ENCODE peak calls at places on chromosome 4, in four cellular contexts. One of them, this sample, is unnamed. For H3K36me3, the result is how much of the 10 kb centered on the place peaks cover.

GRCh38 chr4:80361329-80361900 is 25.9 kb downstream of the CFAP299 start:
- DNase-seq in K562: peak
- DNase-seq in GM12878: no peak
- DNase-seq in HepG2: peak
- DNase-seq in this sample: no peak

GRCh38 chr4:139331185-139331584 is 28.9 kb upstream of the NDUFC1 start:
- DNase-seq in K562: no peak
- DNase-seq in HepG2: no peak
- DNase-seq in GM12878: no peak
- DNase-seq in this sample: no peak

GRCh38 chr4:113446019-113446418 is 315.5 kb downstream of the CAMK2D start:
- DNase-seq in K562: no peak
- DNase-seq in GM12878: no peak
- DNase-seq in HepG2: peak
- DNase-seq in this sample: no peak

GRCh38 chr4:157080605-157081004 is 4.7 kb downstream of the GLRB start:
- DNase-seq in HepG2: no peak
- DNase-seq in K562: no peak
- DNase-seq in GM12878: no peak
- DNase-seq in this sample: no peak

GRCh38 chr4:123017636-123018390 is 95.4 kb upstream of the NUDT6 start:
- DNase-seq in K562: no peak
- DNase-seq in GM12878: no peak
- DNase-seq in HepG2: no peak
- DNase-seq in this sample: no peak

GRCh38 chr4:72383439-72383838 is 185.6 kb downstream of the ADAMTS3 start:
- DNase-seq in K562: no peak
- DNase-seq in GM12878: no peak
- DNase-seq in HepG2: no peak
- DNase-seq in this sample: no peak

GRCh38 chr4:83247415-83248357 is 36.9 kb downstream of the COQ2 start:
- DNase-seq in K562: no peak
- DNase-seq in HepG2: no peak
- DNase-seq in GM12878: no peak
- DNase-seq in this sample: no peak

GRCh38 chr4:18389118-18389517 is 367.6 kb upstream of the LCORL start:
- DNase-seq in GM12878: no peak
- DNase-seq in K562: no peak
- DNase-seq in HepG2: no peak
- DNase-seq in this sample: no peak

GRCh38 chr4:156962551-156962974 is 9.0 kb downstream of the PDGFC start:
- DNase-seq in K562: no peak
- DNase-seq in GM12878: no peak
- DNase-seq in HepG2: peak
- DNase-seq in this sample: no peak

GRCh38 chr4:111697176-111697962 is 447.9 kb upstream of the FAM241A start:
- DNase-seq in K562: no peak
- DNase-seq in HepG2: no peak
- DNase-seq in GM12878: no peak
- DNase-seq in this sample: no peak

GRCh38 chr4:34236118-34236517 is 2008.2 kb downstream of the ARAP2 start:
- DNase-seq in GM12878: no peak
- DNase-seq in HepG2: no peak
- DNase-seq in K562: no peak
- DNase-seq in this sample: no peak

GRCh38 chr4:140099993-140100392 is 54.0 kb downstream of the MAML3 start:
- DNase-seq in HepG2: no peak
- DNase-seq in K562: no peak
- DNase-seq in GM12878: no peak
- DNase-seq in this sample: no peak

GRCh38 chr4:36651253-36651652 is 369.8 kb downstream of the DTHD1 start:
- DNase-seq in HepG2: no peak
- DNase-seq in K562: no peak
- DNase-seq in GM12878: peak
- DNase-seq in this sample: no peak

GRCh38 chr4:176193126-176193525 is 2.3 kb downstream of the SPATA4 start:
- DNase-seq in HepG2: no peak
- DNase-seq in GM12878: no peak
- DNase-seq in K562: no peak
- DNase-seq in this sample: no peak

GRCh38 chr4:115028682-115029385 is 84.6 kb downstream of the NDST4 start:
- DNase-seq in K562: no peak
- DNase-seq in HepG2: no peak
- DNase-seq in GM12878: no peak
- DNase-seq in this sample: no peak

GRCh38 chr4:148573284-148573683 is 131.1 kb upstream of the NR3C2 start:
- DNase-seq in K562: no peak
- DNase-seq in GM12878: no peak
- DNase-seq in HepG2: no peak
- DNase-seq in this sample: no peak

GRCh38 chr4:138941037-138941436 is 74.5 kb upstream of the NOCT start:
- DNase-seq in GM12878: no peak
- DNase-seq in HepG2: no peak
- DNase-seq in K562: no peak
- DNase-seq in this sample: no peak

GRCh38 chr4:188383180-188383579 is 243.9 kb downstream of the TRIML1 start:
- DNase-seq in HepG2: no peak
- DNase-seq in K562: no peak
- DNase-seq in GM12878: no peak
- DNase-seq in this sample: no peak

GRCh38 chr4:2515835-2516550 is 20.5 kb upstream of the FAM193A start:
- DNase-seq in K562: no peak
- DNase-seq in GM12878: no peak
- DNase-seq in HepG2: no peak
- DNase-seq in this sample: no peak

GRCh38 chr4:145937990-145938611 is 522 bp downstream of the ZNF827 start:
- DNase-seq in HepG2: no peak
- DNase-seq in K562: no peak
- DNase-seq in GM12878: no peak
- DNase-seq in this sample: peak

GRCh38 chr4:53498712-53499111 is 92.6 kb downstream of the LNX1 start:
- DNase-seq in K562: no peak
- DNase-seq in HepG2: no peak
- DNase-seq in GM12878: no peak
- DNase-seq in this sample: no peak

GRCh38 chr4:102994803-102995202 is 24.7 kb downstream of the SLC9B1 start:
- DNase-seq in GM12878: no peak
- DNase-seq in HepG2: no peak
- DNase-seq in K562: no peak
- DNase-seq in this sample: no peak

GRCh38 chr4:42306221-42307109 is 90.8 kb upstream of the SHISA3 start:
- DNase-seq in HepG2: no peak
- DNase-seq in K562: no peak
- DNase-seq in GM12878: no peak
- DNase-seq in this sample: no peak

GRCh38 chr4:140351778-140352177 is 21.7 kb upstream of the SCOC start:
- DNase-seq in K562: no peak
- DNase-seq in GM12878: no peak
- DNase-seq in HepG2: no peak
- DNase-seq in this sample: no peak

GRCh38 chr4:70681730-70682129 is 6.6 kb upstream of the UTP3 start:
- DNase-seq in GM12878: no peak
- DNase-seq in HepG2: no peak
- DNase-seq in K562: no peak
- DNase-seq in this sample: no peak

GRCh38 chr4:118955515-118955914 is 66.9 kb downstream of the SYNPO2 start:
- DNase-seq in GM12878: no peak
- DNase-seq in HepG2: no peak
- DNase-seq in K562: no peak
- DNase-seq in this sample: no peak

GRCh38 chr4:7238300-7238960 is 46.1 kb downstream of the SORCS2 start:
- DNase-seq in GM12878: no peak
- DNase-seq in K562: no peak
- DNase-seq in HepG2: no peak
- DNase-seq in this sample: peak

GRCh38 chr4:177573487-177573886 is 131.2 kb upstream of the AGA start:
- DNase-seq in K562: no peak
- DNase-seq in GM12878: no peak
- DNase-seq in HepG2: no peak
- DNase-seq in this sample: no peak

GRCh38 chr4:147299205-147299604 is 181.7 kb upstream of the EDNRA start:
- DNase-seq in GM12878: no peak
- DNase-seq in HepG2: no peak
- DNase-seq in K562: no peak
- DNase-seq in this sample: no peak

GRCh38 chr4:106344324-106344970 is 24.1 kb downstream of the GIMD1 start:
- DNase-seq in GM12878: no peak
- DNase-seq in K562: no peak
- DNase-seq in HepG2: peak
- DNase-seq in this sample: no peak

GRCh38 chr4:48175806-48176205 is 41.8 kb upstream of the TXK start:
- DNase-seq in HepG2: no peak
- DNase-seq in GM12878: no peak
- DNase-seq in K562: no peak
- DNase-seq in this sample: no peak

GRCh38 chr4:48173055-48173991 is 39.3 kb upstream of the TXK start:
- DNase-seq in GM12878: peak
- DNase-seq in HepG2: no peak
- DNase-seq in K562: peak
- DNase-seq in this sample: no peak

GRCh38 chr4:48178931-48179330 is 44.9 kb upstream of the TXK start:
- DNase-seq in HepG2: no peak
- DNase-seq in K562: no peak
- DNase-seq in GM12878: no peak
- DNase-seq in this sample: no peak

GRCh38 chr4:48180234-48180633 is 46.2 kb upstream of the TXK start:
- DNase-seq in GM12878: no peak
- DNase-seq in HepG2: no peak
- DNase-seq in K562: no peak
- DNase-seq in this sample: no peak

DNA sequence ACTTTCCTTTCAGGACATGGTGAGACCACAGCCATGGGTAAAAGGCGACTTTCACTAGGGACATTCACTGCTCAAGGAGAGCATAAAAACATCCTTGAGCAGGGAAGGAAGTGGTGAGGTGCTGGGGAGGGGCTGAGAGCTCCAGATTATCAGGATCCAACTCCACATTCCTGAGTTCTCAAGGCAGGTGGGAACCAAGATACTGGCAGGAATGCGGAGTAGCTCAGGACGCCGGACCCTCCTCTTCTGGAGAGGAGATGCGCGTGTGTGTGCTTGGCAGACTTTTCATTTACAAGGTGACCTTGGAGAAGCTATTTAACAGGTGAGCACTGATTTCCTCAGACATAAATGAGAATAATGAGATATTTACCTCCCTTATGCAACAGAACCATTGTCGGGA is 41.3 kb upstream of the TXK start:
- DNase-seq in HepG2: no peak
- DNase-seq in K562: no peak
- DNase-seq in GM12878: no peak
- DNase-seq in this sample: no peak
- TF ChIP-seq BRCA1 in HepG2: no peak
- TF ChIP-seq BRCA1 in K562: no peak
- TF ChIP-seq BRCA1 in GM12878: no peak
- TF ChIP-seq BRCA1 in this sample: no peak

DNA sequence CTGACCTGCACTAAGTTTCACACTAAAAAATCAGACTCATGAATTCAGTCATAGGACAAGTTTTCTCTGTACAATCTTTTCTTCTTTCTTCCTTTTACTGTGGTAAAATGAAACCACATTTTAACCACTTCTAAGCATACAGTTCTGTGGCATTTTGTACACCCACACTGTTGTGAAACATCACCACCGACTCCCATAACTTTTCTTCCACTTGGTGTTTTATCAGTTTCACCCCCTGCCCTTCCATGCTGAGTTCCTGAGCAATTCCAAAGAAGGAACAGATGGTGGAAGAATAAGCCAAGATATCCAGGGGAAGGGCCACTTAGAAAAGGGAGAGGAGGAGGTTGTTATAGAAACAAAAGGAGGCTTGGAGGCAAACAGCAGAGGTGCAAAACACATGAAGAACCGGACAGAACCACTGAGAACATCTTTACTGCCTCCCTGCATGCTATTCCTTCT is 22.6 kb downstream of the SLC25A4 start:
- DNase-seq in GM12878: peak
- DNase-seq in K562: no peak
- DNase-seq in HepG2: no peak
- DNase-seq in this sample: no peak
- H3K36me3 ChIP-seq in GM12878: under half
- H3K36me3 ChIP-seq in K562: half or more
- H3K36me3 ChIP-seq in HepG2: half or more
- H3K36me3 ChIP-seq in this sample: under half

DNA sequence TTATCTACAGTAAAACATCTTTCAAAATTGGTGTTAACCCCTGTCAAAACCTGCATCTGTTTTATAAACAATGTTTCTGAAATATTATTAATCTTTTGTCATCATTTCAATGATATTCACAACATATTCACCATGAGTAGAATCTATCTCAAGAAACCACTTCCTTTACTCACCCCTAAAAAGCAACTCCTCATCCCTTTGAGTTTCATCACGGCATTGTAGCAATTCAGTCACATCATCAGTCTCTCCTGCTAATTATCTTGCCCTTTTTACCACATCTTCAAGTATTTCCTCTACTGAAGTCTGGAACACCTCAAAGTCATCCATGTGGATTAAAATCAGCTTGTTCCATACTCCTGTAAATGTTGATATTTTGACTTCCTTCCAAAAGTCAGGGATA is 415.3 kb upstream of the TECRL start:
- DNase-seq in K562: no peak
- DNase-seq in HepG2: no peak
- DNase-seq in GM12878: no peak
- DNase-seq in this sample: no peak
- TF ChIP-seq BRCA1 in K562: no peak
- TF ChIP-seq BRCA1 in HepG2: no peak
- TF ChIP-seq BRCA1 in GM12878: no peak
- TF ChIP-seq BRCA1 in this sample: no peak

GRCh38 chr4:184012937-184013336 is 107.8 kb downstream of the STOX2 start:
- DNase-seq in HepG2: no peak
- DNase-seq in GM12878: no peak
- DNase-seq in K562: no peak
- DNase-seq in this sample: no peak

GRCh38 chr4:184011810-184012209 is 106.7 kb downstream of the STOX2 start:
- DNase-seq in K562: no peak
- DNase-seq in GM12878: no peak
- DNase-seq in HepG2: no peak
- DNase-seq in this sample: no peak

GRCh38 chr4:184010696-184011095 is 105.6 kb downstream of the STOX2 start:
- DNase-seq in HepG2: no peak
- DNase-seq in GM12878: no peak
- DNase-seq in K562: no peak
- DNase-seq in this sample: no peak

GRCh38 chr4:184016742-184017668 is 111.9 kb downstream of the STOX2 start:
- DNase-seq in GM12878: no peak
- DNase-seq in HepG2: no peak
- DNase-seq in K562: no peak
- DNase-seq in this sample: no peak

DNA sequence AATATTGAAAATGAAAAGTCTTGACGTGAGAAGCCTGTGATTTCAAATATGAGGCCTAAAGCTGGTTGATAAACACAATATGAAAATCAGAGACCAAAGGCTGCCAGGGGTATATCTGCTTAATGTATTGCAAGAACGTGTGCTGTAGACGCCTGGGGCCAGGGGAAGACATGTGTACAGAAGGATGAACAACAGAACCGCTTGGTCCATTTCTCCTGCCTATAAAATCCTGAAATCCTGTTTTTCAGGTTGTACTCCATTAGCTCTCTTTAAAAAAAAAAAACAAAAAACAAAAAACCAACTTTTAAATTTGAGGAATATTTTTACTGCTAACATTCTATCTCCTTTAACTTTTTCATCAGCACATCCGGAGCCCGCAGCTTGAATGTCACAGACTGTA is 109.2 kb downstream of the STOX2 start:
- DNase-seq in K562: no peak
- DNase-seq in GM12878: no peak
- DNase-seq in HepG2: no peak
- DNase-seq in this sample: no peak
- H3K36me3 ChIP-seq in K562: under half
- H3K36me3 ChIP-seq in GM12878: under half
- H3K36me3 ChIP-seq in HepG2: under half
- H3K36me3 ChIP-seq in this sample: under half

This sample was measured in H1.